ENCODE peak calls at places on chromosomes 4 and X, in eight cellular contexts. One of them, this sample, is unnamed.

GRCh38 chr4:99087887-99088484 is 602 bp downstream of the ADH5 start:
- DNase-seq in heart left ventricle: peak
- DNase-seq in lung: peak
- DNase-seq in psoas muscle: peak
- DNase-seq in fibroblast of mammary gland: peak
- DNase-seq in bronchial epithelial cell: peak
- DNase-seq in fibroblast of the aortic adventitia: peak
- DNase-seq in BE2C: peak
- DNase-seq in this sample: peak

GRCh38 chr4:183906736-183907651 is 1.9 kb downstream of the STOX2 start:
- DNase-seq in heart left ventricle: peak
- DNase-seq in fibroblast of the aortic adventitia: no peak
- DNase-seq in BE2C: peak
- DNase-seq in bronchial epithelial cell: no peak
- DNase-seq in lung: no peak
- DNase-seq in psoas muscle: peak
- DNase-seq in fibroblast of mammary gland: no peak
- DNase-seq in this sample: no peak

GRCh38 chr4:183289688-183290087 is 30.4 kb downstream of the CLDN22 start:
- DNase-seq in heart left ventricle: no peak
- DNase-seq in fibroblast of the aortic adventitia: no peak
- DNase-seq in fibroblast of mammary gland: peak
- DNase-seq in bronchial epithelial cell: no peak
- DNase-seq in BE2C: peak
- DNase-seq in psoas muscle: no peak
- DNase-seq in lung: no peak
- DNase-seq in this sample: no peak

GRCh38 chrX:137031517-137032377 is 2.0 kb downstream of the GPR101 start:
- DNase-seq in psoas muscle: peak
- DNase-seq in bronchial epithelial cell: peak
- DNase-seq in lung: no peak
- DNase-seq in BE2C: peak
- DNase-seq in fibroblast of mammary gland: peak
- DNase-seq in heart left ventricle: no peak
- DNase-seq in fibroblast of the aortic adventitia: peak
- DNase-seq in this sample: peak

GRCh38 chrX:123771449-123772064 is 38.7 kb upstream of the THOC2 start:
- DNase-seq in BE2C: no peak
- DNase-seq in fibroblast of mammary gland: no peak
- DNase-seq in bronchial epithelial cell: no peak
- DNase-seq in heart left ventricle: no peak
- DNase-seq in lung: no peak
- DNase-seq in fibroblast of the aortic adventitia: no peak
- DNase-seq in psoas muscle: no peak
- DNase-seq in this sample: no peak

GRCh38 chr4:152900395-152900794 is 35.7 kb upstream of the FHDC1 start:
- DNase-seq in heart left ventricle: no peak
- DNase-seq in fibroblast of mammary gland: no peak
- DNase-seq in bronchial epithelial cell: no peak
- DNase-seq in BE2C: no peak
- DNase-seq in psoas muscle: no peak
- DNase-seq in fibroblast of the aortic adventitia: no peak
- DNase-seq in lung: no peak
- DNase-seq in this sample: no peak

GRCh38 chr4:173274744-173275143 is 59.4 kb downstream of the HMGB2 start:
- DNase-seq in psoas muscle: no peak
- DNase-seq in heart left ventricle: no peak
- DNase-seq in bronchial epithelial cell: no peak
- DNase-seq in BE2C: no peak
- DNase-seq in fibroblast of the aortic adventitia: no peak
- DNase-seq in lung: no peak
- DNase-seq in fibroblast of mammary gland: no peak
- DNase-seq in this sample: no peak

GRCh38 chrX:14875624-14876023 is 2.4 kb downstream of the MOSPD2 start:
- DNase-seq in psoas muscle: no peak
- DNase-seq in BE2C: no peak
- DNase-seq in fibroblast of mammary gland: no peak
- DNase-seq in fibroblast of the aortic adventitia: no peak
- DNase-seq in lung: no peak
- DNase-seq in heart left ventricle: no peak
- DNase-seq in bronchial epithelial cell: no peak
- DNase-seq in this sample: no peak

GRCh38 chrX:1094934-1095333 is 117.5 kb downstream of the CRLF2 start:
- DNase-seq in lung: no peak
- DNase-seq in psoas muscle: no peak
- DNase-seq in fibroblast of mammary gland: no peak
- DNase-seq in BE2C: no peak
- DNase-seq in fibroblast of the aortic adventitia: no peak
- DNase-seq in heart left ventricle: no peak
- DNase-seq in bronchial epithelial cell: no peak
- DNase-seq in this sample: no peak

GRCh38 chrX:132270699-132271098 is 51.5 kb upstream of the RAP2C start:
- DNase-seq in fibroblast of mammary gland: peak
- DNase-seq in fibroblast of the aortic adventitia: peak
- DNase-seq in bronchial epithelial cell: peak
- DNase-seq in psoas muscle: peak
- DNase-seq in heart left ventricle: peak
- DNase-seq in lung: peak
- DNase-seq in BE2C: no peak
- DNase-seq in this sample: peak

GRCh38 chr4:39470402-39470801 is 11.5 kb downstream of the LIAS start:
- DNase-seq in fibroblast of the aortic adventitia: no peak
- DNase-seq in fibroblast of mammary gland: no peak
- DNase-seq in psoas muscle: no peak
- DNase-seq in heart left ventricle: no peak
- DNase-seq in bronchial epithelial cell: no peak
- DNase-seq in lung: no peak
- DNase-seq in BE2C: no peak
- DNase-seq in this sample: no peak

GRCh38 chr4:113683143-113683542 is 78.4 kb downstream of the CAMK2D start:
- DNase-seq in BE2C: no peak
- DNase-seq in fibroblast of mammary gland: no peak
- DNase-seq in fibroblast of the aortic adventitia: no peak
- DNase-seq in psoas muscle: no peak
- DNase-seq in lung: no peak
- DNase-seq in heart left ventricle: no peak
- DNase-seq in bronchial epithelial cell: peak
- DNase-seq in this sample: no peak

GRCh38 chrX:71366674-71367256 is 608 bp downstream of the TAF1 start:
- DNase-seq in lung: peak
- DNase-seq in heart left ventricle: peak
- DNase-seq in psoas muscle: peak
- DNase-seq in bronchial epithelial cell: peak
- DNase-seq in fibroblast of mammary gland: no peak
- DNase-seq in fibroblast of the aortic adventitia: peak
- DNase-seq in BE2C: peak
- DNase-seq in this sample: peak

GRCh38 chr4:74158561-74159396 is 861 bp downstream of the MTHFD2L start:
- DNase-seq in lung: no peak
- DNase-seq in fibroblast of mammary gland: peak
- DNase-seq in bronchial epithelial cell: peak
- DNase-seq in psoas muscle: no peak
- DNase-seq in fibroblast of the aortic adventitia: peak
- DNase-seq in BE2C: no peak
- DNase-seq in heart left ventricle: no peak
- DNase-seq in this sample: peak

GRCh38 chr4:130074096-130074495 is 978.1 kb downstream of the C4orf33 start:
- DNase-seq in bronchial epithelial cell: no peak
- DNase-seq in lung: no peak
- DNase-seq in heart left ventricle: no peak
- DNase-seq in psoas muscle: no peak
- DNase-seq in BE2C: no peak
- DNase-seq in fibroblast of mammary gland: no peak
- DNase-seq in fibroblast of the aortic adventitia: no peak
- DNase-seq in this sample: no peak

GRCh38 chr4:111323496-111323895 is 700.6 kb upstream of the PITX2 start:
- DNase-seq in psoas muscle: no peak
- DNase-seq in fibroblast of mammary gland: peak
- DNase-seq in lung: no peak
- DNase-seq in heart left ventricle: no peak
- DNase-seq in bronchial epithelial cell: peak
- DNase-seq in fibroblast of the aortic adventitia: peak
- DNase-seq in BE2C: no peak
- DNase-seq in this sample: peak

GRCh38 chr4:122073615-122074014 is 78.5 kb upstream of the BLTP1 start:
- DNase-seq in fibroblast of mammary gland: no peak
- DNase-seq in heart left ventricle: no peak
- DNase-seq in fibroblast of the aortic adventitia: no peak
- DNase-seq in lung: no peak
- DNase-seq in BE2C: no peak
- DNase-seq in bronchial epithelial cell: no peak
- DNase-seq in psoas muscle: no peak
- DNase-seq in this sample: no peak

GRCh38 chr4:121189351-121189750 is 25.2 kb upstream of the TNIP3 start:
- DNase-seq in BE2C: no peak
- DNase-seq in lung: no peak
- DNase-seq in bronchial epithelial cell: peak
- DNase-seq in heart left ventricle: no peak
- DNase-seq in fibroblast of mammary gland: no peak
- DNase-seq in fibroblast of the aortic adventitia: no peak
- DNase-seq in psoas muscle: no peak
- DNase-seq in this sample: no peak

GRCh38 chr4:116588783-116589182 is 496.6 kb downstream of the TRAM1L1 start:
- DNase-seq in lung: no peak
- DNase-seq in heart left ventricle: no peak
- DNase-seq in BE2C: no peak
- DNase-seq in bronchial epithelial cell: no peak
- DNase-seq in fibroblast of mammary gland: no peak
- DNase-seq in psoas muscle: no peak
- DNase-seq in fibroblast of the aortic adventitia: no peak
- DNase-seq in this sample: no peak

GRCh38 chr4:123244233-123244632 is 152.4 kb upstream of the SPRY1 start:
- DNase-seq in psoas muscle: peak
- DNase-seq in lung: no peak
- DNase-seq in heart left ventricle: peak
- DNase-seq in fibroblast of the aortic adventitia: no peak
- DNase-seq in fibroblast of mammary gland: peak
- DNase-seq in bronchial epithelial cell: peak
- DNase-seq in BE2C: no peak
- DNase-seq in this sample: no peak

GRCh38 chr4:189806506-189806905 is 134.2 kb upstream of the FRG1 start:
- DNase-seq in fibroblast of mammary gland: no peak
- DNase-seq in heart left ventricle: no peak
- DNase-seq in psoas muscle: no peak
- DNase-seq in fibroblast of the aortic adventitia: no peak
- DNase-seq in bronchial epithelial cell: no peak
- DNase-seq in BE2C: no peak
- DNase-seq in lung: no peak
- DNase-seq in this sample: no peak

GRCh38 chr4:189804884-189805283 is 135.8 kb upstream of the FRG1 start:
- DNase-seq in psoas muscle: no peak
- DNase-seq in BE2C: no peak
- DNase-seq in fibroblast of mammary gland: no peak
- DNase-seq in lung: no peak
- DNase-seq in bronchial epithelial cell: no peak
- DNase-seq in heart left ventricle: peak
- DNase-seq in fibroblast of the aortic adventitia: no peak
- DNase-seq in this sample: no peak

GRCh38 chr4:189800545-189801088 is 140.1 kb upstream of the FRG1 start:
- DNase-seq in psoas muscle: no peak
- DNase-seq in fibroblast of mammary gland: no peak
- DNase-seq in BE2C: no peak
- DNase-seq in bronchial epithelial cell: no peak
- DNase-seq in fibroblast of the aortic adventitia: no peak
- DNase-seq in lung: no peak
- DNase-seq in heart left ventricle: no peak
- DNase-seq in this sample: no peak

GRCh38 chr4:189807031-189807430 is 133.6 kb upstream of the FRG1 start:
- DNase-seq in heart left ventricle: no peak
- DNase-seq in fibroblast of mammary gland: no peak
- DNase-seq in psoas muscle: no peak
- DNase-seq in BE2C: no peak
- DNase-seq in lung: no peak
- DNase-seq in fibroblast of the aortic adventitia: no peak
- DNase-seq in bronchial epithelial cell: no peak
- DNase-seq in this sample: no peak

GRCh38 chr4:189802884-189803283 is 137.8 kb upstream of the FRG1 start:
- DNase-seq in fibroblast of mammary gland: no peak
- DNase-seq in lung: no peak
- DNase-seq in fibroblast of the aortic adventitia: no peak
- DNase-seq in psoas muscle: no peak
- DNase-seq in bronchial epithelial cell: no peak
- DNase-seq in heart left ventricle: no peak
- DNase-seq in BE2C: no peak
- DNase-seq in this sample: no peak
- TF ChIP-seq CTCF in fibroblast of mammary gland: no peak
- TF ChIP-seq CTCF in lung: no peak
- TF ChIP-seq CTCF in fibroblast of the aortic adventitia: no peak
- TF ChIP-seq CTCF in psoas muscle: no peak
- TF ChIP-seq CTCF in bronchial epithelial cell: no peak
- TF ChIP-seq CTCF in heart left ventricle: no peak
- TF ChIP-seq CTCF in BE2C: peak
- TF ChIP-seq CTCF in this sample: no peak

GRCh38 chrX:22634751-22635150 is 362.0 kb downstream of the CBLL2 start:
- DNase-seq in heart left ventricle: no peak
- DNase-seq in BE2C: no peak
- DNase-seq in psoas muscle: no peak
- DNase-seq in fibroblast of mammary gland: no peak
- DNase-seq in fibroblast of the aortic adventitia: peak
- DNase-seq in lung: no peak
- DNase-seq in bronchial epithelial cell: no peak
- DNase-seq in this sample: no peak
- H3K4me3 ChIP-seq in heart left ventricle: no peak
- H3K4me3 ChIP-seq in BE2C: no peak
- H3K4me3 ChIP-seq in psoas muscle: no peak
- H3K4me3 ChIP-seq in fibroblast of mammary gland: no peak
- H3K4me3 ChIP-seq in fibroblast of the aortic adventitia: no peak
- H3K4me3 ChIP-seq in lung: no peak
- H3K4me3 ChIP-seq in bronchial epithelial cell: no peak
- H3K4me3 ChIP-seq in this sample: no peak

GRCh38 chr4:150089732-150090131 is 11.5 kb downstream of the DCLK2 start:
- DNase-seq in BE2C: no peak
- DNase-seq in fibroblast of the aortic adventitia: no peak
- DNase-seq in lung: no peak
- DNase-seq in heart left ventricle: no peak
- DNase-seq in bronchial epithelial cell: peak
- DNase-seq in fibroblast of mammary gland: peak
- DNase-seq in psoas muscle: no peak
- DNase-seq in this sample: no peak

GRCh38 chr4:150082241-150082640 is 4.0 kb downstream of the DCLK2 start:
- DNase-seq in bronchial epithelial cell: no peak
- DNase-seq in fibroblast of mammary gland: no peak
- DNase-seq in heart left ventricle: no peak
- DNase-seq in BE2C: peak
- DNase-seq in psoas muscle: no peak
- DNase-seq in fibroblast of the aortic adventitia: no peak
- DNase-seq in lung: no peak
- DNase-seq in this sample: no peak

GRCh38 chr4:150090836-150091235 is 12.6 kb downstream of the DCLK2 start:
- DNase-seq in BE2C: no peak
- DNase-seq in fibroblast of mammary gland: peak
- DNase-seq in heart left ventricle: no peak
- DNase-seq in lung: no peak
- DNase-seq in fibroblast of the aortic adventitia: no peak
- DNase-seq in bronchial epithelial cell: no peak
- DNase-seq in psoas muscle: no peak
- DNase-seq in this sample: peak

GRCh38 chr4:150087007-150087406 is 8.8 kb downstream of the DCLK2 start:
- DNase-seq in heart left ventricle: no peak
- DNase-seq in fibroblast of mammary gland: no peak
- DNase-seq in bronchial epithelial cell: peak
- DNase-seq in fibroblast of the aortic adventitia: no peak
- DNase-seq in BE2C: no peak
- DNase-seq in psoas muscle: no peak
- DNase-seq in lung: no peak
- DNase-seq in this sample: no peak
- TF ChIP-seq CTCF in heart left ventricle: no peak
- TF ChIP-seq CTCF in fibroblast of mammary gland: no peak
- TF ChIP-seq CTCF in bronchial epithelial cell: no peak
- TF ChIP-seq CTCF in fibroblast of the aortic adventitia: no peak
- TF ChIP-seq CTCF in BE2C: no peak
- TF ChIP-seq CTCF in psoas muscle: no peak
- TF ChIP-seq CTCF in lung: no peak
- TF ChIP-seq CTCF in this sample: no peak

GRCh38 chrX:136031626-136032025 is 46.4 kb downstream of the SLC9A6 start:
- DNase-seq in psoas muscle: no peak
- DNase-seq in lung: no peak
- DNase-seq in fibroblast of mammary gland: no peak
- DNase-seq in fibroblast of the aortic adventitia: no peak
- DNase-seq in heart left ventricle: no peak
- DNase-seq in BE2C: no peak
- DNase-seq in bronchial epithelial cell: no peak
- DNase-seq in this sample: no peak
- H3K4me3 ChIP-seq in psoas muscle: no peak
- H3K4me3 ChIP-seq in lung: no peak
- H3K4me3 ChIP-seq in fibroblast of mammary gland: no peak
- H3K4me3 ChIP-seq in fibroblast of the aortic adventitia: no peak
- H3K4me3 ChIP-seq in heart left ventricle: no peak
- H3K4me3 ChIP-seq in BE2C: no peak
- H3K4me3 ChIP-seq in bronchial epithelial cell: no peak
- H3K4me3 ChIP-seq in this sample: no peak

This sample was measured in AG10803.